ENCODE peak calls at places on chromosomes 5 and 9, in ten cellular contexts. I, C, X, N, Z, P, A, K, B and D are unnamed samples.

GRCh38 chr9:23041466-23041865 is 594.8 kb downstream of the DMRTA1 start:
- DNase-seq in P (no peak), X (no peak), B (no peak), N (peak), Z (no peak), I (no peak), A (no peak), K (no peak), C (no peak), D (no peak)

GRCh38 chr9:125468646-125469045 is 207.0 kb downstream of the GAPVD1 start:
- DNase-seq in Z (no peak), C (no peak), B (no peak), A (no peak), N (no peak), P (no peak), X (no peak), I (no peak), K (no peak), D (no peak)

GRCh38 chr5:122404653-122405362 is 92.8 kb downstream of the SNCAIP start:
- DNase-seq in P (no peak), C (no peak), Z (no peak), X (no peak), B (no peak), I (no peak), A (peak), N (no peak), K (no peak), D (no peak)

GRCh38 chr5:135375040-135375439 is 24.0 kb downstream of the MACROH2A1 start:
- DNase-seq in Z (no peak), B (no peak), A (no peak), X (no peak), I (no peak), K (no peak), N (no peak), P (no peak), C (no peak), D (no peak)

GRCh38 chr5:68331202-68332108 is 115.9 kb downstream of the PIK3R1 start:
- DNase-seq in X (no peak), C (no peak), K (no peak), N (no peak), A (no peak), I (no peak), P (no peak), Z (no peak), B (no peak), D (no peak)

GRCh38 chr9:76810377-76810957 is 46.2 kb downstream of the PCA3 start:
- DNase-seq in Z (no peak), P (peak), X (no peak), C (peak), K (no peak), N (peak), B (no peak), I (no peak), A (peak), D (no peak)

GRCh38 chr5:85170183-85170582 is 785.5 kb upstream of the EDIL3 start:
- DNase-seq in P (no peak), B (no peak), I (no peak), X (no peak), Z (no peak), A (no peak), K (no peak), N (no peak), C (no peak), D (no peak)

GRCh38 chr9:126327750-126328120 is 1.1 kb downstream of the MVB12B start:
- DNase-seq in X (no peak), N (no peak), C (no peak), Z (no peak), K (no peak), I (no peak), P (peak), B (no peak), A (no peak), D (no peak)

GRCh38 chr5:157520911-157521703 is 54.5 kb downstream of the ADAM19 start:
- DNase-seq in K (peak), A (no peak), X (no peak), B (peak), C (no peak), Z (no peak), N (no peak), P (no peak), I (no peak), D (no peak)

GRCh38 chr9:12719431-12719830 is 26.2 kb downstream of the TYRP1 start:
- DNase-seq in C (no peak), P (peak), X (no peak), N (no peak), K (no peak), Z (no peak), B (no peak), A (peak), I (no peak), D (no peak)

GRCh38 chr5:6475626-6476312 is 27.1 kb downstream of the UBE2QL1 start:
- DNase-seq in K (no peak), N (no peak), Z (no peak), P (no peak), C (no peak), B (no peak), X (no peak), I (no peak), A (no peak), D (no peak)

GRCh38 chr5:1380910-1381309 is 36.0 kb upstream of the CLPTM1L start:
- DNase-seq in C (no peak), I (no peak), P (no peak), Z (no peak), A (no peak), B (no peak), K (no peak), X (no peak), N (no peak), D (no peak)

GRCh38 chr9:20941177-20941690 is 90.2 kb downstream of the HACD4 start:
- DNase-seq in K (peak), P (peak), A (peak), B (peak), I (peak), X (peak), N (peak), Z (peak), C (peak), D (peak)

GRCh38 chr5:1736889-1737711 is 62.5 kb downstream of the MRPL36 start:
- DNase-seq in P (no peak), X (no peak), C (peak), I (no peak), A (no peak), N (no peak), B (no peak), K (no peak), Z (no peak), D (no peak)

GRCh38 chr9:98989036-98990000 is 45.6 kb downstream of the COL15A1 start:
- DNase-seq in C (peak), A (no peak), N (no peak), P (no peak), K (peak), B (peak), I (no peak), X (no peak), Z (no peak), D (no peak)

GRCh38 chr5:96725257-96725656 is 63.1 kb downstream of the CAST start:
- DNase-seq in P (no peak), Z (no peak), K (no peak), C (no peak), N (no peak), A (no peak), X (no peak), B (no peak), I (no peak), D (no peak)

GRCh38 chr9:132877818-132878694 is at the start of gene AK8:
- DNase-seq in A (peak), K (peak), N (peak), C (peak), B (peak), Z (peak), X (peak), P (peak), I (peak), D (peak)

GRCh38 chr9:14346826-14347407 is 33.0 kb upstream of the NFIB start:
- DNase-seq in N (no peak), B (peak), C (no peak), P (no peak), Z (no peak), I (no peak), K (peak), X (no peak), A (no peak), D (no peak)

GRCh38 chr5:142934335-142934734 is 164.2 kb downstream of the ARHGAP26 start:
- DNase-seq in A (no peak), B (no peak), C (no peak), X (no peak), N (peak), Z (no peak), P (no peak), K (no peak), I (no peak), D (no peak)

GRCh38 chr9:127283917-127284316 is 19.3 kb downstream of the GARNL3 start:
- DNase-seq in P (no peak), C (peak), N (no peak), A (no peak), Z (no peak), X (no peak), I (no peak), B (no peak), K (no peak), D (no peak)

GRCh38 chr9:68619636-68620035 is 79.0 kb upstream of the TMEM252 start:
- DNase-seq in K (no peak), N (no peak), X (no peak), C (no peak), B (no peak), P (no peak), I (no peak), Z (no peak), A (no peak), D (no peak)